ENCODE peak calls at places on chromosomes 1 and 21, in seven cellular contexts. E, H, W, I, P, G and B are unnamed samples.

GRCh38 chr1:31748265-31748859 is 15.8 kb downstream of the ADGRB2 start:
- DNase-seq in E (no peak), H (no peak), W (no peak), I (no peak), P (peak; percentile 33), G (no peak), B (no peak)

GRCh38 chr1:58392083-58392482 is 154.4 kb downstream of the OMA1 start:
- DNase-seq in E (no peak), H (no peak), W (no peak), I (no peak), P (no peak), G (no peak), B (no peak)

GRCh38 chr21:45285266-45285931 is 2.3 kb downstream of the POFUT2 start:
- DNase-seq in E (no peak), H (no peak), W (no peak), I (peak; percentile 67), P (no peak), G (no peak), B (no peak)

GRCh38 chr1:34899471-34899870 is 30.0 kb downstream of the DLGAP3 start:
- DNase-seq in E (no peak), H (no peak), W (no peak), I (peak; percentile 58), P (no peak), G (no peak), B (no peak)

GRCh38 chr1:229199892-229200291 is 71.0 kb upstream of the RAB4A start:
- DNase-seq in E (no peak), H (no peak), W (no peak), I (no peak), P (no peak), G (peak; percentile 38), B (no peak)

GRCh38 chr1:60765204-60765603 is 317.2 kb upstream of the NFIA start:
- DNase-seq in E (no peak), H (peak; percentile 21), W (no peak), I (no peak), P (peak; percentile 55), G (peak; percentile 30), B (no peak)

GRCh38 chr1:145918992-145919939 is 749 bp upstream of the PEX11B start:
- DNase-seq in E (no peak), H (peak; percentile 78), W (peak; percentile 68), I (no peak), P (peak; percentile 48), G (peak; percentile 79), B (no peak)

GRCh38 chr1:198072177-198072576 is 84.6 kb upstream of the NEK7 start:
- DNase-seq in E (no peak), H (no peak), W (no peak), I (no peak), P (peak; percentile 42), G (no peak), B (no peak)

GRCh38 chr1:228354390-228355320 is 52.0 kb downstream of the TRIM11 start:
- DNase-seq in E (no peak), H (no peak), W (no peak), I (no peak), P (no peak), G (no peak), B (no peak)

GRCh38 chr21:46223217-46223616 is 5.4 kb downstream of the LSS start:
- DNase-seq in E (no peak), H (no peak), W (no peak), I (no peak), P (no peak), G (no peak), B (no peak)

GRCh38 chr1:183092350-183092749 is 69.1 kb downstream of the LAMC1 start:
- DNase-seq in E (no peak), H (no peak), W (no peak), I (no peak), P (no peak), G (no peak), B (no peak)

GRCh38 chr1:225654277-225654597 is 1.3 kb upstream of the ENAH start:
- DNase-seq in E (no peak), H (no peak), W (no peak), I (no peak), P (no peak), G (no peak), B (no peak)

GRCh38 chr1:166980818-166981217 is 5.5 kb upstream of the ILDR2 start:
- DNase-seq in E (no peak), H (no peak), W (no peak), I (no peak), P (no peak), G (no peak), B (no peak)

GRCh38 chr1:227343727-227344551 is 25.6 kb upstream of the CDC42BPA start:
- DNase-seq in E (peak; percentile 44), H (no peak), W (no peak), I (no peak), P (peak; percentile 95), G (no peak), B (no peak)

GRCh38 chr1:209667103-209667502 is 8.1 kb upstream of the G0S2 start:
- DNase-seq in E (no peak), H (no peak), W (no peak), I (no peak), P (no peak), G (no peak), B (no peak)

GRCh38 chr1:207822124-207822601 is 70.3 kb downstream of the CD46 start:
- DNase-seq in E (no peak), H (peak; percentile 53), W (no peak), I (peak; percentile 74), P (no peak), G (no peak), B (no peak)

GRCh38 chr1:49364676-49365075 is 588.0 kb upstream of the BEND5 start:
- DNase-seq in E (no peak), H (no peak), W (no peak), I (no peak), P (no peak), G (no peak), B (no peak)

GRCh38 chr1:67004176-67004575 is 49.8 kb downstream of the SLC35D1 start:
- DNase-seq in E (no peak), H (no peak), W (no peak), I (no peak), P (no peak), G (no peak), B (no peak)

GRCh38 chr1:110548381-110548780 is 29.4 kb upstream of the KCNA10 start:
- DNase-seq in E (no peak), H (no peak), W (no peak), I (no peak), P (peak; percentile 21), G (no peak), B (no peak)

GRCh38 chr1:173249349-173249748 is 42.2 kb upstream of the TNFSF4 start:
- DNase-seq in E (no peak), H (no peak), W (no peak), I (no peak), P (peak; percentile 8), G (no peak), B (no peak)

GRCh38 chr1:36831171-36831810 is 203.0 kb downstream of the GRIK3 start:
- DNase-seq in E (no peak), H (no peak), W (no peak), I (no peak), P (no peak), G (no peak), B (no peak)

GRCh38 chr1:56304975-56305374 is 274.4 kb downstream of the PLPP3 start:
- DNase-seq in E (no peak), H (no peak), W (peak; percentile 58), I (no peak), P (peak; percentile 71), G (no peak), B (no peak)

GRCh38 chr1:160954158-160955104 is at the start of gene ITLN2:
- DNase-seq in E (no peak), H (peak; percentile 78), W (no peak), I (no peak), P (peak; percentile 59), G (peak; percentile 30), B (no peak)
- TF ChIP-seq CTCF in E (peak; percentile 67), H (peak; percentile 97), W (peak; percentile 11), I (peak; percentile 35), P (peak; percentile 74), G (peak; percentile 55), B (peak; percentile 65)

GRCh38 chr1:116540088-116540487 is 30.7 kb downstream of the CD58 start:
- DNase-seq in E (no peak), H (peak; percentile 15), W (no peak), I (no peak), P (no peak), G (no peak), B (no peak)

GRCh38 chr1:116546354-116546977 is 24.4 kb downstream of the CD58 start:
- DNase-seq in E (no peak), H (no peak), W (no peak), I (no peak), P (no peak), G (no peak), B (no peak)

GRCh38 chr1:116544588-116545358 is 26.1 kb downstream of the CD58 start:
- DNase-seq in E (no peak), H (no peak), W (no peak), I (no peak), P (no peak), G (no peak), B (no peak)

GRCh38 chr1:116545359-116545705 is 25.5 kb downstream of the CD58 start:
- DNase-seq in E (no peak), H (no peak), W (no peak), I (no peak), P (no peak), G (no peak), B (no peak)
- H3K4me3 ChIP-seq in E (no peak overlapping the region), H (no peak overlapping the region), W (no peak overlapping the region), I (no peak overlapping the region), P (no peak overlapping the region), G (no peak overlapping the region), B (no peak overlapping the region)

DNA sequence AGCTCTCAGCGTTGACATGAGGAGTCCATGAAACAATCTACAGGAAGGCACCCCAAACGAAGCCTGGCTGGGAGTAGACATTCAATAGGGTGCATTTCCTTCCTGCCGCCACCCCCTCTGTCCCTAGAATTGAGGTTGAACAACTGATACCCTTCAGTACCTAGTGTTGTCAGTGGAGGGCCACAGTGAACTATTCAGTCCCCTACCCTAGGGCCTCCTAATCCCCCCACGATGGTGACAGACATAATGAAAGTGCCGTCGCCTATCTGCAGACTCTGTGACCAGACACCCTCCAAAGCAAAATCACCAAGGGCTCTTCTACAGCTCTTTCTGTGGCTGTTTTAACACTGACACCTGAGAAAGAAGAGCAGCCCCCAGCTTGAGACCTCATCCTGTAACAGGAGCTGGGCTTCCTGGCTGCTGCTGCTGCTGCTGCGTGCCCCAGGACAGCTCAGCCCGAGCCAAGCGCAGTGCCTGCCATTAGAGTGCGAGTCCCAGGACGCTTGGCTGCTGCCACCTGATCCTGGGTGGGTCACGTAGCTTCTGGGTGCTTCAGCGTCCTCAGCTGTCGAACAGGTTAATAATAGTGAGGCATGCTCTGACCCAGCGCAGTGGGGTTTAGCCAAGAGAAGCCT is 183.0 kb downstream of the ZBTB18 start:
- DNase-seq in E (no peak), H (no peak), W (no peak), I (no peak), P (no peak), G (no peak), B (no peak)
- TF ChIP-seq CTCF in E (no peak), H (no peak), W (no peak), I (no peak), P (no peak), G (no peak), B (no peak)

DNA sequence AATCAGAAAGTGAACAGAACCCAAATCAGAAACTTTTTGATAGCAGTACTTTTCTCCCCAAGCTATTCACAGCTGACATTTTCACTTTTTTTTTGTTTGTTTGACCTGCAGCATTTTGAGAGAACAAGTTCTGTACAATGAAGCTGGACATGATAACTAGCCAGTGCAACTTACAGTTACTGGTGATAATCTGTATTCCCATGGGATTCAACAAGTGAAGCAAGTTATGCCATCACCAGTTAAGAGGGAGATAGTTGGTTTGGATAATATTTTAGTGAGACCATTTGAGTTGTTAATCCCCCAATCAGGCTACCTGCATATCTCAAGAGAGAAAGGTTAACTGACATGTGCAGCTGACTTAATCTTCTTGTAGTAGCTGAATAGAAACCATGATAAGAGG is 18.1 kb downstream of the SON start:
- DNase-seq in E (no peak), H (no peak), W (no peak), I (no peak), P (no peak), G (no peak), B (no peak)
- H3K4me3 ChIP-seq in E (no peak overlapping the region), H (no peak overlapping the region), W (no peak overlapping the region), I (no peak overlapping the region), P (no peak overlapping the region), G (no peak overlapping the region), B (no peak overlapping the region)